ENCODE peak calls at places on chromosomes 4 and X, in ten cellular contexts. One of them, this sample, is unnamed.

GRCh38 chr4:3096207-3096606 is 21.7 kb downstream of the HTT start:
- DNase-seq in suprapubic skin: no peak
- DNase-seq in GM12878: no peak
- DNase-seq in SK-N-SH: no peak
- DNase-seq in K562: no peak
- DNase-seq in esophagus muscularis mucosa: no peak
- DNase-seq in breast epithelium: no peak
- DNase-seq in HCT116: no peak
- DNase-seq in spleen: no peak
- DNase-seq in vagina: no peak
- DNase-seq in this sample: no peak

GRCh38 chr4:125985856-125986255 is 671.1 kb downstream of the FAT4 start:
- DNase-seq in suprapubic skin: no peak
- DNase-seq in GM12878: peak; percentile 23
- DNase-seq in SK-N-SH: no peak
- DNase-seq in K562: peak; percentile 75
- DNase-seq in esophagus muscularis mucosa: no peak
- DNase-seq in breast epithelium: no peak
- DNase-seq in HCT116: no peak
- DNase-seq in spleen: no peak
- DNase-seq in vagina: no peak
- DNase-seq in this sample: no peak

GRCh38 chr4:93084599-93085305 is 743.8 kb upstream of the ATOH1 start:
- DNase-seq in suprapubic skin: no peak
- DNase-seq in GM12878: no peak
- DNase-seq in SK-N-SH: no peak
- DNase-seq in K562: no peak
- DNase-seq in esophagus muscularis mucosa: no peak
- DNase-seq in breast epithelium: no peak
- DNase-seq in HCT116: no peak
- DNase-seq in spleen: peak; percentile 38
- DNase-seq in vagina: no peak
- DNase-seq in this sample: no peak

GRCh38 chr4:52299120-52299519 is 248.0 kb downstream of the SPATA18 start:
- DNase-seq in suprapubic skin: no peak
- DNase-seq in GM12878: no peak
- DNase-seq in SK-N-SH: no peak
- DNase-seq in K562: no peak
- DNase-seq in esophagus muscularis mucosa: no peak
- DNase-seq in breast epithelium: no peak
- DNase-seq in HCT116: no peak
- DNase-seq in spleen: no peak
- DNase-seq in vagina: no peak
- DNase-seq in this sample: no peak

GRCh38 chr4:154519214-154519613 is 27.6 kb upstream of the DCHS2 start:
- DNase-seq in suprapubic skin: no peak
- DNase-seq in GM12878: no peak
- DNase-seq in SK-N-SH: no peak
- DNase-seq in K562: peak; percentile 27
- DNase-seq in esophagus muscularis mucosa: no peak
- DNase-seq in breast epithelium: no peak
- DNase-seq in HCT116: no peak
- DNase-seq in spleen: no peak
- DNase-seq in vagina: no peak
- DNase-seq in this sample: no peak

GRCh38 chr4:56757821-56758400 is 63.6 kb downstream of the SPINK2 start:
- DNase-seq in suprapubic skin: no peak
- DNase-seq in GM12878: peak; percentile 82
- DNase-seq in SK-N-SH: no peak
- DNase-seq in K562: peak; percentile 12
- DNase-seq in esophagus muscularis mucosa: no peak
- DNase-seq in breast epithelium: peak; percentile 54
- DNase-seq in HCT116: peak; percentile 70
- DNase-seq in spleen: peak; percentile 86
- DNase-seq in vagina: no peak
- DNase-seq in this sample: peak; percentile 69

GRCh38 chrX:72297953-72298730 is 7.6 kb downstream of the CITED1 start:
- DNase-seq in suprapubic skin: no peak
- DNase-seq in GM12878: no peak
- DNase-seq in SK-N-SH: peak; percentile 40
- DNase-seq in K562: peak; percentile 40
- DNase-seq in esophagus muscularis mucosa: no peak
- DNase-seq in breast epithelium: no peak
- DNase-seq in HCT116: no peak
- DNase-seq in spleen: no peak
- DNase-seq in vagina: peak; percentile 72
- DNase-seq in this sample: no peak

GRCh38 chr4:33625762-33626161 is 2618.6 kb downstream of the ARAP2 start:
- DNase-seq in suprapubic skin: no peak
- DNase-seq in GM12878: no peak
- DNase-seq in SK-N-SH: no peak
- DNase-seq in K562: no peak
- DNase-seq in esophagus muscularis mucosa: no peak
- DNase-seq in breast epithelium: no peak
- DNase-seq in HCT116: peak; percentile 12
- DNase-seq in spleen: no peak
- DNase-seq in vagina: no peak
- DNase-seq in this sample: no peak

GRCh38 chr4:38162240-38162784 is 202.1 kb downstream of the PTTG2 start:
- DNase-seq in suprapubic skin: no peak
- DNase-seq in GM12878: no peak
- DNase-seq in SK-N-SH: peak; percentile 36
- DNase-seq in K562: no peak
- DNase-seq in esophagus muscularis mucosa: no peak
- DNase-seq in breast epithelium: no peak
- DNase-seq in HCT116: peak; percentile 63
- DNase-seq in spleen: no peak
- DNase-seq in vagina: no peak
- DNase-seq in this sample: no peak

GRCh38 chrX:134948333-134949241 is 42.2 kb upstream of the SMIM10 start:
- DNase-seq in suprapubic skin: no peak
- DNase-seq in GM12878: no peak
- DNase-seq in SK-N-SH: no peak
- DNase-seq in K562: no peak
- DNase-seq in esophagus muscularis mucosa: no peak
- DNase-seq in breast epithelium: no peak
- DNase-seq in HCT116: peak; percentile 50
- DNase-seq in spleen: no peak
- DNase-seq in vagina: no peak
- DNase-seq in this sample: no peak

GRCh38 chrX:137194164-137194563 is 160.4 kb upstream of the GPR101 start:
- DNase-seq in suprapubic skin: no peak
- DNase-seq in GM12878: peak; percentile 1
- DNase-seq in SK-N-SH: peak; percentile 16
- DNase-seq in K562: peak; percentile 47
- DNase-seq in esophagus muscularis mucosa: no peak
- DNase-seq in breast epithelium: no peak
- DNase-seq in HCT116: peak; percentile 16
- DNase-seq in spleen: no peak
- DNase-seq in vagina: no peak
- DNase-seq in this sample: no peak

GRCh38 chr4:73603854-73604584 is 16.2 kb downstream of the RASSF6 start:
- DNase-seq in suprapubic skin: no peak
- DNase-seq in GM12878: no peak
- DNase-seq in SK-N-SH: no peak
- DNase-seq in K562: no peak
- DNase-seq in esophagus muscularis mucosa: no peak
- DNase-seq in breast epithelium: no peak
- DNase-seq in HCT116: no peak
- DNase-seq in spleen: no peak
- DNase-seq in vagina: no peak
- DNase-seq in this sample: no peak
- TF ChIP-seq POLR2AphosphoS5 in suprapubic skin: no peak
- TF ChIP-seq POLR2AphosphoS5 in GM12878: no peak
- TF ChIP-seq POLR2AphosphoS5 in SK-N-SH: no peak
- TF ChIP-seq POLR2AphosphoS5 in K562: no peak
- TF ChIP-seq POLR2AphosphoS5 in esophagus muscularis mucosa: no peak
- TF ChIP-seq POLR2AphosphoS5 in breast epithelium: no peak
- TF ChIP-seq POLR2AphosphoS5 in HCT116: no peak
- TF ChIP-seq POLR2AphosphoS5 in spleen: no peak
- TF ChIP-seq POLR2AphosphoS5 in vagina: no peak
- TF ChIP-seq POLR2AphosphoS5 in this sample: no peak

DNA sequence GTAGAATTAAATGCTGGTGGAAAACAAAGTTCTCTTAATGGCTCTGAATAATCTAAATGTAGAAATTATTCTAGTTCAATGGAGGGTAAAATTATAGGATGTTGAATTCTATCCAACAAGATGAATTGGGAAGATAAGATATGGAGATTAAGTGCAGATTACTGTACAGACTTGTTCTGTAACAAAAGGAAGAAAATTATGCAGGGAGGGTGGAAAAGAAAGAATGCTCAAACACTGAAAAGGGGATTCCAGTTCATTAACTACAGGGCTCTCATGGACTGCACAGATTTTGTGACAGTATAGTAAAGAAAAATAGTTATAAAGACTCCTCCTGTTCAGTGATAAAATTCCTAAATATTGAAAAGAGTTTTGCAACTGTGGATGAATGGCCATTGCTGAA is 1794.0 kb upstream of the PCDH7 start:
- DNase-seq in suprapubic skin: no peak
- DNase-seq in GM12878: no peak
- DNase-seq in SK-N-SH: no peak
- DNase-seq in K562: no peak
- DNase-seq in esophagus muscularis mucosa: no peak
- DNase-seq in breast epithelium: no peak
- DNase-seq in HCT116: no peak
- DNase-seq in spleen: no peak
- DNase-seq in vagina: no peak
- DNase-seq in this sample: no peak
- H3K9me3 ChIP-seq in suprapubic skin: no peaks in the 10 kb centered on the region
- H3K9me3 ChIP-seq in GM12878: no peaks in the 10 kb centered on the region
- H3K9me3 ChIP-seq in SK-N-SH: no peaks in the 10 kb centered on the region
- H3K9me3 ChIP-seq in K562: no peaks in the 10 kb centered on the region
- H3K9me3 ChIP-seq in esophagus muscularis mucosa: no peaks in the 10 kb centered on the region
- H3K9me3 ChIP-seq in breast epithelium: no peaks in the 10 kb centered on the region
- H3K9me3 ChIP-seq in HCT116: no peaks in the 10 kb centered on the region
- H3K9me3 ChIP-seq in spleen: peaks cover 7% of the 10 kb centered on the region
- H3K9me3 ChIP-seq in vagina: no peaks in the 10 kb centered on the region
- H3K9me3 ChIP-seq in this sample: no peaks in the 10 kb centered on the region

DNA sequence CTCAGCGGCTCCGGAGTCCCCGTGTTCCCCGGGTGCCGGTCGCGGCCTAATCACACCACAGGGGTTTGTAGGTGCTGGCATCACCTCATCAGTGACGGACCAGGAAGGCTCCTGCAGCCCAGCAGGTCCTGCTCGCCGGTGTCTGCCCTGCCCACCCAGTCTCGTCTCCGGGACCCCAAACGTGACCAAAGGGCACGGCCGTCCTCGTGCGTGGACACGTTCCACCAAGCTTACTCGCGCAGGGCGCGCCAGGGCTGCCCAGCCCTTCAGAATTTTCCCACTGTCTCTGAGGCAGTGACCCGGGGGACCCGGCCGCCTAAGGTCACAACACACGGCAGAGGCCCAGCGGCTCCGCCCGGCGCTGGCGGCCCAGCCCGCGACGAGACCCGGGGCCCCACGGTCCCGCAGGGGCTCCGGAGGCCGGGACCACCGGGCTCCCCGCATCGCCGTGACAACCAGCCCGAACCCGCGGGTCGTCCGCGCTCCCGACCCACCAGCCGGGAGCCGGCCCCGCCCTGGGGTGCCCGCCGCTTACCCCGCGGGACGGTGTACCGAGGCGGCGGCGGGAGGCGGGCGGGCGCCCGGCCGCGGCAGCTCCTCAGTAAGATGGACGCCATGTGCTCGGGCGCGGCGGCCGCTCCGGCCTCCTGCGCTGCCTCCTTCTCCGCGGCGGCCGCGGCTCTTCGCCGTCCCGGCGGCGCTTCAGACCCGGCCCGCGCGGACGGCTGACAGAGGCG is 454 bp downstream of the LETM1 start:
- DNase-seq in suprapubic skin: no peak
- DNase-seq in GM12878: no peak
- DNase-seq in SK-N-SH: peak; percentile 62
- DNase-seq in K562: peak; percentile 42
- DNase-seq in esophagus muscularis mucosa: no peak
- DNase-seq in breast epithelium: no peak
- DNase-seq in HCT116: no peak
- DNase-seq in spleen: no peak
- DNase-seq in vagina: no peak
- DNase-seq in this sample: peak; percentile 37
- TF ChIP-seq POLR2AphosphoS5 in suprapubic skin: no peak
- TF ChIP-seq POLR2AphosphoS5 in GM12878: no peak
- TF ChIP-seq POLR2AphosphoS5 in SK-N-SH: no peak
- TF ChIP-seq POLR2AphosphoS5 in K562: no peak
- TF ChIP-seq POLR2AphosphoS5 in esophagus muscularis mucosa: no peak
- TF ChIP-seq POLR2AphosphoS5 in breast epithelium: no peak
- TF ChIP-seq POLR2AphosphoS5 in HCT116: no peak
- TF ChIP-seq POLR2AphosphoS5 in spleen: no peak
- TF ChIP-seq POLR2AphosphoS5 in vagina: no peak
- TF ChIP-seq POLR2AphosphoS5 in this sample: no peak

GRCh38 chrX:154310991-154311541 is 15.5 kb downstream of the TKTL1 start:
- DNase-seq in suprapubic skin: no peak
- DNase-seq in GM12878: no peak
- DNase-seq in SK-N-SH: no peak
- DNase-seq in K562: peak; percentile 19
- DNase-seq in esophagus muscularis mucosa: no peak
- DNase-seq in breast epithelium: no peak
- DNase-seq in HCT116: no peak
- DNase-seq in spleen: peak; percentile 64
- DNase-seq in vagina: no peak
- DNase-seq in this sample: no peak
- H3K9me3 ChIP-seq in suprapubic skin: no peaks in the 10 kb centered on the region
- H3K9me3 ChIP-seq in GM12878: no peaks in the 10 kb centered on the region
- H3K9me3 ChIP-seq in SK-N-SH: no peaks in the 10 kb centered on the region
- H3K9me3 ChIP-seq in K562: no peaks in the 10 kb centered on the region
- H3K9me3 ChIP-seq in esophagus muscularis mucosa: no peaks in the 10 kb centered on the region
- H3K9me3 ChIP-seq in breast epithelium: no peaks in the 10 kb centered on the region
- H3K9me3 ChIP-seq in HCT116: no peaks in the 10 kb centered on the region
- H3K9me3 ChIP-seq in spleen: no peaks in the 10 kb centered on the region
- H3K9me3 ChIP-seq in vagina: no peaks in the 10 kb centered on the region
- H3K9me3 ChIP-seq in this sample: no peaks in the 10 kb centered on the region

GRCh38 chr4:159049780-159050375 is 53.0 kb upstream of the RAPGEF2 start:
- DNase-seq in suprapubic skin: no peak
- DNase-seq in GM12878: no peak
- DNase-seq in SK-N-SH: no peak
- DNase-seq in K562: no peak
- DNase-seq in esophagus muscularis mucosa: no peak
- DNase-seq in breast epithelium: no peak
- DNase-seq in HCT116: no peak
- DNase-seq in spleen: no peak
- DNase-seq in vagina: no peak
- DNase-seq in this sample: no peak
- TF ChIP-seq POLR2AphosphoS5 in suprapubic skin: no peak
- TF ChIP-seq POLR2AphosphoS5 in GM12878: no peak
- TF ChIP-seq POLR2AphosphoS5 in SK-N-SH: no peak
- TF ChIP-seq POLR2AphosphoS5 in K562: no peak
- TF ChIP-seq POLR2AphosphoS5 in esophagus muscularis mucosa: no peak
- TF ChIP-seq POLR2AphosphoS5 in breast epithelium: no peak
- TF ChIP-seq POLR2AphosphoS5 in HCT116: no peak
- TF ChIP-seq POLR2AphosphoS5 in spleen: no peak
- TF ChIP-seq POLR2AphosphoS5 in vagina: no peak
- TF ChIP-seq POLR2AphosphoS5 in this sample: no peak

GRCh38 chrX:93177930-93178329 is 495.4 kb downstream of the NAP1L3 start:
- DNase-seq in suprapubic skin: no peak
- DNase-seq in GM12878: no peak
- DNase-seq in SK-N-SH: no peak
- DNase-seq in K562: no peak
- DNase-seq in esophagus muscularis mucosa: no peak
- DNase-seq in breast epithelium: no peak
- DNase-seq in HCT116: no peak
- DNase-seq in spleen: no peak
- DNase-seq in vagina: no peak
- DNase-seq in this sample: no peak
- H3K9me3 ChIP-seq in suprapubic skin: no peaks in the 10 kb centered on the region
- H3K9me3 ChIP-seq in GM12878: no peaks in the 10 kb centered on the region
- H3K9me3 ChIP-seq in SK-N-SH: no peaks in the 10 kb centered on the region
- H3K9me3 ChIP-seq in K562: no peaks in the 10 kb centered on the region
- H3K9me3 ChIP-seq in esophagus muscularis mucosa: no peaks in the 10 kb centered on the region
- H3K9me3 ChIP-seq in breast epithelium: peaks cover 49% of the 10 kb centered on the region
- H3K9me3 ChIP-seq in HCT116: no peaks in the 10 kb centered on the region
- H3K9me3 ChIP-seq in spleen: peaks cover 39% of the 10 kb centered on the region
- H3K9me3 ChIP-seq in vagina: no peaks in the 10 kb centered on the region
- H3K9me3 ChIP-seq in this sample: no peaks in the 10 kb centered on the region

GRCh38 chrX:47380268-47380667 is 9.9 kb downstream of the ZNF157 start:
- DNase-seq in suprapubic skin: no peak
- DNase-seq in GM12878: peak; percentile 47
- DNase-seq in SK-N-SH: no peak
- DNase-seq in K562: no peak
- DNase-seq in esophagus muscularis mucosa: no peak
- DNase-seq in breast epithelium: no peak
- DNase-seq in HCT116: no peak
- DNase-seq in spleen: peak; percentile 81
- DNase-seq in vagina: no peak
- DNase-seq in this sample: peak; percentile 51
- TF ChIP-seq POLR2AphosphoS5 in suprapubic skin: no peak
- TF ChIP-seq POLR2AphosphoS5 in GM12878: no peak
- TF ChIP-seq POLR2AphosphoS5 in SK-N-SH: no peak
- TF ChIP-seq POLR2AphosphoS5 in K562: no peak
- TF ChIP-seq POLR2AphosphoS5 in esophagus muscularis mucosa: no peak
- TF ChIP-seq POLR2AphosphoS5 in breast epithelium: no peak
- TF ChIP-seq POLR2AphosphoS5 in HCT116: no peak
- TF ChIP-seq POLR2AphosphoS5 in spleen: no peak
- TF ChIP-seq POLR2AphosphoS5 in vagina: no peak
- TF ChIP-seq POLR2AphosphoS5 in this sample: no peak